ENCODE peak calls at places on chromosomes 3 and 15, in four cellular contexts. S, H, J and W are unnamed samples.

GRCh38 chr3:71055602-71056001 is 527.9 kb downstream of the FOXP1 start:
- DNase-seq in S (no peak), J (no peak), H (no peak), W (no peak)

GRCh38 chr15:59166601-59167265 is 39.9 kb upstream of the LDHAL6B start:
- DNase-seq in S (no peak), H (no peak), J (no peak), W (no peak)

GRCh38 chr3:24551626-24552025 is 57.0 kb upstream of the THRB start:
- DNase-seq in H (no peak), S (no peak), J (no peak), W (no peak)

GRCh38 chr15:101185770-101186169 is 66.1 kb downstream of the CHSY1 start:
- DNase-seq in H (no peak), S (no peak), J (no peak), W (no peak)

GRCh38 chr3:45756055-45756454 is 40.3 kb downstream of the SLC6A20 start:
- DNase-seq in S (no peak), H (no peak), J (no peak), W (no peak)

GRCh38 chr3:21055015-21055414 is 696.0 kb downstream of the ZNF385D start:
- DNase-seq in H (no peak), J (no peak), S (no peak), W (no peak)

GRCh38 chr3:143433787-143434378 is 314.3 kb downstream of the CHST2 start:
- DNase-seq in S (no peak), J (peak), H (no peak), W (no peak)

GRCh38 chr3:42525736-42526345 is 23.4 kb downstream of the VIPR1 start:
- DNase-seq in H (no peak), S (no peak), J (no peak), W (no peak)

GRCh38 chr3:169344465-169344864 is 319.0 kb downstream of the MECOM start:
- DNase-seq in H (no peak), J (no peak), S (no peak), W (no peak)

GRCh38 chr3:141603473-141604035 is 116.7 kb downstream of the RASA2 start:
- DNase-seq in H (no peak), J (no peak), S (no peak), W (no peak)

GRCh38 chr3:158727499-158728377 is 4.5 kb downstream of the RARRES1 start:
- DNase-seq in J (peak), S (no peak), H (no peak), W (no peak)

GRCh38 chr3:174957081-174957480 is 97.9 kb downstream of the NAALADL2 start:
- DNase-seq in H (no peak), S (no peak), J (no peak), W (no peak)

GRCh38 chr3:43754316-43754715 is 63.6 kb downstream of the ABHD5 start:
- DNase-seq in H (no peak), S (no peak), J (no peak), W (no peak)

GRCh38 chr3:65168547-65168946 is 480.7 kb upstream of the ADAMTS9 start:
- DNase-seq in S (no peak), J (no peak), H (no peak), W (no peak)

GRCh38 chr15:90000175-90000923 is 775 bp upstream of the ZNF710 start:
- DNase-seq in J (peak), H (no peak), S (peak), W (no peak)

GRCh38 chr15:53448215-53449001 is 311.1 kb downstream of the WDR72 start:
- DNase-seq in J (peak), S (no peak), H (no peak), W (no peak)

GRCh38 chr3:5038243-5038642 is 59.0 kb downstream of the BHLHE40 start:
- DNase-seq in J (no peak), H (no peak), S (no peak), W (no peak)

GRCh38 chr3:67437090-67437489 is 217.3 kb downstream of the SUCLG2 start:
- DNase-seq in S (no peak), H (no peak), J (no peak), W (no peak)

GRCh38 chr15:84947947-84948830 is 33.5 kb upstream of the PDE8A start:
- DNase-seq in S (no peak), J (no peak), H (peak), W (peak)

GRCh38 chr15:37995461-37996347 is 61.3 kb downstream of the TMCO5A start:
- DNase-seq in J (peak), S (no peak), H (no peak), W (peak)

GRCh38 chr15:39281094-39281493 is 299.8 kb upstream of the THBS1 start:
- DNase-seq in H (no peak), J (no peak), S (no peak), W (no peak)

GRCh38 chr3:131630117-131630516 is 127.3 kb upstream of the MRPL3 start:
- DNase-seq in H (no peak), J (no peak), S (no peak), W (no peak)

GRCh38 chr3:165549037-165549436 is 288.2 kb downstream of the BCHE start:
- DNase-seq in S (no peak), J (no peak), H (no peak), W (no peak)

GRCh38 chr3:24886511-24886910 is 391.9 kb upstream of the THRB start:
- DNase-seq in S (no peak), J (no peak), H (no peak), W (no peak)

GRCh38 chr15:78422571-78423340 is 15.3 kb upstream of the IREB2 start:
- DNase-seq in S (peak), H (no peak), J (peak), W (no peak)

GRCh38 chr3:59510576-59510975 is 460.8 kb upstream of the CFAP20DC start:
- DNase-seq in S (no peak), J (no peak), H (no peak), W (no peak)

GRCh38 chr3:130345487-130346079 is at the start of gene COL6A5:
- DNase-seq in J (peak), H (no peak), S (peak), W (no peak)

GRCh38 chr15:92963794-92964193 is 63.7 kb downstream of the CHD2 start:
- DNase-seq in S (no peak), H (no peak), J (no peak), W (no peak)

GRCh38 chr3:125179528-125180240 is 32.9 kb downstream of the SLC12A8 start:
- DNase-seq in H (no peak), S (no peak), J (no peak), W (no peak)

GRCh38 chr3:148079370-148079769 is 618.3 kb upstream of the AGTR1 start:
- DNase-seq in J (peak), H (no peak), S (no peak), W (no peak)

GRCh38 chr3:158804441-158804840 is 2.6 kb downstream of the MFSD1 start:
- DNase-seq in H (no peak), J (no peak), S (no peak), W (no peak)

GRCh38 chr3:111862974-111863373 is 3.9 kb downstream of the PHLDB2 start:
- DNase-seq in H (no peak), J (no peak), S (no peak), W (no peak)

GRCh38 chr3:143207338-143207961 is 87.9 kb downstream of the CHST2 start:
- DNase-seq in S (no peak), J (peak), H (no peak), W (no peak)

GRCh38 chr3:193764959-193765358 is 172.0 kb downstream of the OPA1 start:
- DNase-seq in J (no peak), H (no peak), S (no peak), W (no peak)

GRCh38 chr3:160583451-160583850 is 18.1 kb upstream of the KPNA4 start:
- DNase-seq in H (no peak), S (no peak), J (no peak), W (no peak)

GRCh38 chr3:169633105-169633504 is 30.4 kb downstream of the MECOM start:
- DNase-seq in J (no peak), H (no peak), S (no peak), W (no peak)

GRCh38 chr15:42836251-42836650 is 84.3 kb downstream of the TTBK2 start:
- DNase-seq in S (no peak), H (no peak), J (no peak), W (no peak)

GRCh38 chr3:36648241-36649034 is 115.9 kb downstream of the DCLK3 start:
- DNase-seq in H (no peak), J (no peak), S (no peak), W (peak)
- H3K4me3 ChIP-seq in H (peak), J (no peak), S (no peak), W (no peak)

GRCh38 chr15:70121656-70122297 is 24.1 kb upstream of the TLE3 start:
- DNase-seq in S (peak), H (no peak), J (no peak), W (peak)
- TF ChIP-seq CTCF in S (no peak), H (no peak), J (no peak), W (no peak)

GRCh38 chr3:32194653-32195052 is 43.8 kb upstream of the CMTM8 start:
- DNase-seq in J (no peak), H (no peak), S (no peak), W (no peak)

GRCh38 chr3:32193101-32193500 is 45.4 kb upstream of the CMTM8 start:
- DNase-seq in J (no peak), S (no peak), H (no peak), W (no peak)

GRCh38 chr3:32198714-32199113 is 39.8 kb upstream of the CMTM8 start:
- DNase-seq in J (no peak), H (no peak), S (no peak), W (no peak)

GRCh38 chr3:32198011-32198410 is 40.5 kb upstream of the CMTM8 start:
- DNase-seq in J (no peak), H (no peak), S (no peak), W (no peak)

GRCh38 chr3:32195995-32196540 is 42.4 kb upstream of the CMTM8 start:
- DNase-seq in J (no peak), H (no peak), S (no peak), W (no peak)
- H3K4me3 ChIP-seq in J (no peak), H (no peak), S (no peak), W (no peak)

GRCh38 chr15:40893733-40894688 is at the start of gene VPS18:
- DNase-seq in S (peak), H (peak), J (peak), W (peak)
- TF ChIP-seq CTCF in S (peak), H (peak), J (peak), W (peak)

DNA sequence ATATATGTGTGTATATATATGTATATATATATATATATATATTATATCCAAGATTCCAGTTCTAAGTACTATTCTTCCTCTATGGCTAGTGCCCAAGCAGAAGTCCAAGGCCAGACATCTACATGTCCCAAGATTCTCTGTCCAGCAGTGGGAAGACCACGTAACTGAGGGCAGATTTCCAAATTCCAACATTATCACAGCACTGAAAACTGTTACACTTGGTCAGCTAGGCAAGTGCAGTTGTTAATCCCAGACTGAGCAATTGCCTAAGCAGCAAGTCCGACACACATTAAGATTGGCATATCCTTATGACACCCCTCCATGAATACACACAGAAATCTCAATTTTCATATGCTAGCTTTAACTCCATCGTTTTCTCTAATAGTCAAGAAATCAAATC is 1148.5 kb downstream of the IGSF11 start:
- DNase-seq in S (no peak), H (no peak), J (no peak), W (no peak)
- H3K4me3 ChIP-seq in S (no peak), H (no peak), J (no peak), W (no peak)

DNA sequence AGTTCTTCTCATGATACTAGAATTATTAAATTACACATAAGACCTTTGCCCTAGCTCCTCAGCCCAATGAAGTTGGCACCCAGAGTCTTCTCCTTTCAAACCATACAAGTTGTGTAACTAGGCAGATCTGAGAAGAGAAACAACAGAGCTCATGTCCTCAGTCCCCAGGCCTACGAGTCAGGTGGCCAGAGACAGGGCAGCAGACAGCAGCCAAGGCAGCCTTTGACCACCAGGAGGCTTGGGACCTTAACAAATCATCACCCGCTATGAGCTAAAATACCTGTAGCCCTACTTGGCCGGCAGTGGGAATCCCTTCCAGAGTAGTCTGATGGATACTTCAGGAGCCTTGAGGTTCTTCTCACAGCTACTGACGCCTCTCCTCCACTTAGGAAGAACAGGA is 18.3 kb downstream of the STIMATE start:
- DNase-seq in J (no peak), H (no peak), S (no peak), W (no peak)
- TF ChIP-seq CTCF in J (peak), H (no peak), S (no peak), W (no peak)

GRCh38 chr3:55180936-55181535 is 253.2 kb upstream of the LRTM1 start:
- DNase-seq in S (no peak), H (no peak), J (peak), W (no peak)
- H3K4me3 ChIP-seq in S (no peak), H (no peak), J (no peak), W (no peak)

DNA sequence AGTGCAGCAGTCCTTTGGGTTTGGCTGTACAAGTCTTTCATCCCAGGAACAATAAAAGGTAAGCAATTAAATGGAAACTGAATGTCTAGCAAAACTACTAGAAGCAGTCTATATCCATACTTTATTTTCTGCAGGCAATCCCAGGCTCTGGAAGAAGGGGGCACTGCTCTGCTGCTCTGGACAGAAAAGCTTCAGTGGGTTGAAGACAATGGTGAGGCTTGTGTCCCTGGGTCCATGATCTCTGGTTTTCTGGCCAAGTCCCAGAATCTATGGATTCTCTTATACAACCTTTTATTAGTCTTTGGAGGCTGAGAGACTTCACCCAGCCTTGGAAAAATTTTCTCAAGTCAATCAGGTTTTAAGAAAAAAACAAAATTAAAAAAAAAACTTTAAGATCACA is 35.6 kb downstream of the SCAP start:
- DNase-seq in S (no peak), J (peak), H (no peak), W (no peak)
- TF ChIP-seq CTCF in S (no peak), J (peak), H (no peak), W (peak)

GRCh38 chr3:177523072-177523675 is 325.9 kb upstream of the TBL1XR1 start:
- DNase-seq in H (no peak), J (no peak), S (no peak), W (no peak)

GRCh38 chr3:177524742-177525141 is 327.5 kb upstream of the TBL1XR1 start:
- DNase-seq in S (no peak), H (no peak), J (no peak), W (no peak)

GRCh38 chr3:177522051-177522450 is 324.8 kb upstream of the TBL1XR1 start:
- DNase-seq in J (no peak), H (no peak), S (no peak), W (no peak)

GRCh38 chr3:177525414-177525813 is 328.1 kb upstream of the TBL1XR1 start:
- DNase-seq in S (no peak), J (no peak), H (no peak), W (no peak)

GRCh38 chr3:177523991-177524438 is 326.7 kb upstream of the TBL1XR1 start:
- DNase-seq in H (no peak), J (no peak), S (no peak), W (no peak)
- H3K4me3 ChIP-seq in H (no peak), J (no peak), S (no peak), W (no peak)